ENCODE peak calls at places on chromosomes 4 and X, in ten cellular contexts. S is C1 segment of cervical spinal cord; H is activated T-cell treated with anti-CD3 and anti-CD28 coated beads, Interleukin-2, amount 50 U/mL, for 48 hours; L is amniotic stem cell; R is RWPE2; V is germinal center; A is activated CD8-positive, alpha-beta memory T cell treated with anti-CD3 and anti-CD28 coated beads for 1 hour; U is Panc1; I is COR-L47; C is stimulated activated CD4-positive, alpha-beta T cell treated with anti-CD3 and anti-CD28 coated beads, Interleukin-2, amount 100 ng/mL, for 4 hours. Q is an unnamed sample.

GRCh38 chrX:10217218-10217617 is 60.4 kb downstream of the CLCN4 start:
- DNase-seq in U (no peak), A (no peak), C (no peak), V (no peak), H (no peak), L (no peak), R (no peak), S (no peak), I (no peak), Q (no peak)

GRCh38 chrX:32483534-32484136 is 727.7 kb downstream of the DMD start:
- DNase-seq in I (peak; percentile 1), V (no peak), H (no peak), U (no peak), C (no peak), A (no peak), S (no peak), R (no peak), L (no peak), Q (peak; percentile 1)

GRCh38 chr4:159289682-159290081 is 186.8 kb downstream of the RAPGEF2 start:
- DNase-seq in C (no peak), A (no peak), U (no peak), H (no peak), I (no peak), V (no peak), L (no peak), S (no peak), R (no peak), Q (no peak)

GRCh38 chr4:153427363-153428071 is 38.6 kb upstream of the TMEM131L start:
- DNase-seq in V (peak; percentile 26), L (no peak), A (no peak), H (no peak), S (no peak), C (no peak), U (no peak), R (no peak), I (no peak), Q (no peak)

GRCh38 chr4:78242071-78242470 is 184.9 kb downstream of the FRAS1 start:
- DNase-seq in L (no peak), C (no peak), I (no peak), V (no peak), A (no peak), S (no peak), H (no peak), U (no peak), R (no peak), Q (no peak)

GRCh38 chr4:153785830-153786721 is 2.8 kb downstream of the SFRP2 start:
- DNase-seq in R (no peak), A (no peak), U (peak; percentile 10), H (no peak), L (peak; percentile 38), V (no peak), I (no peak), C (no peak), S (no peak), Q (peak; percentile 20)

GRCh38 chrX:20374450-20374849 is 107.7 kb upstream of the RPS6KA3 start:
- DNase-seq in A (no peak), I (no peak), S (no peak), R (no peak), V (no peak), H (no peak), U (no peak), L (no peak), C (no peak), Q (peak; percentile 7)

GRCh38 chr4:155735506-155735905 is 23.3 kb upstream of the GUCY1B1 start:
- DNase-seq in A (no peak), R (no peak), H (no peak), C (no peak), U (no peak), V (no peak), S (no peak), L (no peak), I (no peak), Q (no peak)

GRCh38 chr4:38605794-38606586 is 58.0 kb upstream of the KLF3 start:
- DNase-seq in V (no peak), H (no peak), C (no peak), L (no peak), U (no peak), A (no peak), R (no peak), S (no peak), I (no peak), Q (no peak)

GRCh38 chrX:63932006-63932405 is 147.0 kb upstream of the ARHGEF9 start:
- DNase-seq in R (no peak), A (no peak), U (no peak), I (no peak), V (no peak), C (no peak), L (no peak), S (no peak), H (no peak), Q (no peak)

GRCh38 chrX:19638968-19639539 is 123.7 kb upstream of the MAP3K15 start:
- DNase-seq in S (no peak), I (no peak), R (no peak), C (no peak), A (no peak), V (peak; percentile 8), U (no peak), L (no peak), H (no peak), Q (no peak)

GRCh38 chrX:6386837-6387236 is 148.1 kb downstream of the VCX3A start:
- DNase-seq in V (no peak), L (no peak), S (no peak), U (no peak), H (no peak), I (no peak), A (no peak), C (no peak), R (no peak), Q (no peak)

GRCh38 chr4:132642196-132642817 is 506.8 kb upstream of the PCDH10 start:
- DNase-seq in R (no peak), C (no peak), V (no peak), I (peak; percentile 21), H (no peak), S (no peak), A (no peak), U (peak; percentile 8), L (peak; percentile 2), Q (peak; percentile 48)

GRCh38 chr4:2330119-2331042 is 68.5 kb upstream of the MXD4 start:
- DNase-seq in V (no peak), S (no peak), L (peak; percentile 80), I (no peak), A (no peak), R (no peak), H (no peak), C (no peak), U (peak; percentile 30), Q (no peak)

GRCh38 chrX:39624166-39624565 is 473.6 kb downstream of the BCOR start:
- DNase-seq in I (no peak), C (no peak), S (no peak), A (no peak), U (no peak), V (no peak), R (no peak), L (no peak), H (no peak), Q (no peak)

GRCh38 chrX:130120321-130120731 is 10.0 kb upstream of the ELF4 start:
- DNase-seq in V (peak; percentile 51), H (no peak), A (no peak), R (no peak), L (no peak), U (no peak), S (no peak), I (no peak), C (no peak), Q (no peak)

GRCh38 chr4:139844057-139844456 is 178.4 kb downstream of the MGST2 start:
- DNase-seq in I (no peak), H (no peak), S (no peak), C (no peak), A (no peak), V (no peak), R (no peak), L (no peak), U (no peak), Q (no peak)

GRCh38 chrX:109274806-109275205 is 207.1 kb downstream of the GUCY2F start:
- DNase-seq in A (no peak), V (no peak), S (no peak), L (no peak), I (no peak), U (no peak), H (no peak), R (no peak), C (no peak), Q (no peak)

Q was measured in globus pallidus.